ENCODE peak calls at places on chromosomes 5 and 9, in seven cellular contexts. D, E, Z, N, U, A and M are unnamed samples.

GRCh38 chr5:61675015-61675692 is 343.1 kb downstream of the ZSWIM6 start:
- DNase-seq in D (peak), E (no peak), Z (peak), N (no peak), U (no peak), A (no peak), M (no peak)

GRCh38 chr9:133553978-133554713 is 19.6 kb downstream of the ADAMTSL2 start:
- DNase-seq in D (peak), E (no peak), Z (peak), N (no peak), U (no peak), A (no peak), M (no peak)

GRCh38 chr9:110440161-110440560 is 102.5 kb upstream of the TXNDC8 start:
- DNase-seq in D (no peak), E (peak), Z (no peak), N (no peak), U (peak), A (no peak), M (no peak)

GRCh38 chr9:86891886-86892437 is 55.3 kb downstream of the GAS1 start:
- DNase-seq in D (no peak), E (no peak), Z (no peak), N (no peak), U (no peak), A (no peak), M (no peak)

GRCh38 chr9:129852575-129852974 is 17.3 kb downstream of the USP20 start:
- DNase-seq in D (no peak), E (no peak), Z (no peak), N (no peak), U (no peak), A (no peak), M (no peak)

GRCh38 chr5:89064691-89065207 is 181.8 kb upstream of the MEF2C start:
- DNase-seq in D (no peak), E (no peak), Z (no peak), N (no peak), U (no peak), A (no peak), M (no peak)

GRCh38 chr5:125064610-125065009 is 318.2 kb upstream of the ZNF608 start:
- DNase-seq in D (peak), E (no peak), Z (no peak), N (no peak), U (no peak), A (no peak), M (no peak)

GRCh38 chr9:128190516-128191405 is 611 bp downstream of the CIZ1 start:
- DNase-seq in D (peak), E (no peak), Z (peak), N (no peak), U (no peak), A (peak), M (no peak)

GRCh38 chr5:111016801-111017200 is 54.7 kb upstream of the TSLP start:
- DNase-seq in D (no peak), E (peak), Z (no peak), N (no peak), U (peak), A (no peak), M (no peak)

GRCh38 chr5:174533127-174533453 is 191.3 kb upstream of the MSX2 start:
- DNase-seq in D (no peak), E (no peak), Z (no peak), N (no peak), U (no peak), A (no peak), M (no peak)

GRCh38 chr5:60023255-60023654 is 129.7 kb upstream of the PDE4D start:
- DNase-seq in D (no peak), E (no peak), Z (no peak), N (no peak), U (peak), A (no peak), M (no peak)

GRCh38 chr9:70639853-70640814 is 225.7 kb upstream of the KLF9 start:
- DNase-seq in D (peak), E (peak), Z (peak), N (no peak), U (peak), A (no peak), M (no peak)

GRCh38 chr5:140262839-140263238 is 40.1 kb downstream of the PFDN1 start:
- DNase-seq in D (peak), E (no peak), Z (no peak), N (no peak), U (no peak), A (no peak), M (no peak)

GRCh38 chr5:147782053-147783028 is at the start of gene JAKMIP2:
- DNase-seq in D (peak), E (no peak), Z (peak), N (peak), U (no peak), A (peak), M (peak)

GRCh38 chr9:129335456-129336129 is 157.5 kb upstream of the IER5L start:
- DNase-seq in D (no peak), E (no peak), Z (peak), N (no peak), U (no peak), A (no peak), M (no peak)

GRCh38 chr9:136354592-136355085 is 8.9 kb downstream of the DNLZ start:
- DNase-seq in D (no peak), E (no peak), Z (no peak), N (no peak), U (no peak), A (no peak), M (no peak)

GRCh38 chr9:81112638-81113037 is 576.7 kb downstream of the TLE1 start:
- DNase-seq in D (peak), E (no peak), Z (peak), N (no peak), U (no peak), A (no peak), M (no peak)

GRCh38 chr5:14156611-14157493 is 13.7 kb downstream of the TRIO start:
- DNase-seq in D (no peak), E (peak), Z (no peak), N (no peak), U (peak), A (no peak), M (peak)

GRCh38 chr9:110257097-110257955 is 1.0 kb upstream of the TXN start:
- DNase-seq in D (peak), E (no peak), Z (peak), N (no peak), U (no peak), A (no peak), M (no peak)

GRCh38 chr9:130999265-130999623 is 9.7 kb upstream of the LAMC3 start:
- DNase-seq in D (no peak), E (no peak), Z (no peak), N (peak), U (no peak), A (no peak), M (no peak)

GRCh38 chr5:157303667-157304327 is 37.9 kb downstream of the CYFIP2 start:
- DNase-seq in D (peak), E (no peak), Z (peak), N (no peak), U (no peak), A (no peak), M (no peak)

GRCh38 chr9:70229026-70229425 is 29.8 kb upstream of the SMC5 start:
- DNase-seq in D (peak), E (no peak), Z (no peak), N (no peak), U (no peak), A (no peak), M (no peak)

GRCh38 chr9:131656356-131657030 is 83.4 kb downstream of the RAPGEF1 start:
- DNase-seq in D (no peak), E (no peak), Z (no peak), N (peak), U (no peak), A (peak), M (no peak)

GRCh38 chr9:129333961-129334743 is 156.1 kb upstream of the IER5L start:
- DNase-seq in D (peak), E (peak), Z (peak), N (peak), U (peak), A (peak), M (peak)

GRCh38 chr5:91643796-91644195 is 260.7 kb upstream of the ARRDC3 start:
- DNase-seq in D (no peak), E (no peak), Z (no peak), N (no peak), U (no peak), A (no peak), M (no peak)

GRCh38 chr5:17212996-17213395 is 4.4 kb upstream of the BASP1 start:
- DNase-seq in D (no peak), E (no peak), Z (no peak), N (no peak), U (no peak), A (no peak), M (no peak)

GRCh38 chr9:28053378-28053777 is 480.1 kb upstream of the C9orf72 start:
- DNase-seq in D (no peak), E (no peak), Z (no peak), N (no peak), U (no peak), A (no peak), M (no peak)

GRCh38 chr9:14530301-14530700 is 162.9 kb downstream of the ZDHHC21 start:
- DNase-seq in D (peak), E (no peak), Z (no peak), N (no peak), U (no peak), A (no peak), M (no peak)

GRCh38 chr5:178326054-178326715 is 93.6 kb upstream of the PHYKPL start:
- DNase-seq in D (no peak), E (no peak), Z (no peak), N (peak), U (no peak), A (no peak), M (no peak)

GRCh38 chr5:180128671-180129261 is 57.2 kb upstream of the RNF130 start:
- DNase-seq in D (no peak), E (no peak), Z (no peak), N (no peak), U (no peak), A (no peak), M (no peak)

GRCh38 chr5:79562351-79563246 is 48.7 kb upstream of the HOMER1 start:
- DNase-seq in D (no peak), E (no peak), Z (no peak), N (no peak), U (no peak), A (no peak), M (no peak)

GRCh38 chr9:9612270-9612669 is 1000.5 kb downstream of the PTPRD start:
- DNase-seq in D (no peak), E (no peak), Z (no peak), N (no peak), U (no peak), A (no peak), M (no peak)

DNA sequence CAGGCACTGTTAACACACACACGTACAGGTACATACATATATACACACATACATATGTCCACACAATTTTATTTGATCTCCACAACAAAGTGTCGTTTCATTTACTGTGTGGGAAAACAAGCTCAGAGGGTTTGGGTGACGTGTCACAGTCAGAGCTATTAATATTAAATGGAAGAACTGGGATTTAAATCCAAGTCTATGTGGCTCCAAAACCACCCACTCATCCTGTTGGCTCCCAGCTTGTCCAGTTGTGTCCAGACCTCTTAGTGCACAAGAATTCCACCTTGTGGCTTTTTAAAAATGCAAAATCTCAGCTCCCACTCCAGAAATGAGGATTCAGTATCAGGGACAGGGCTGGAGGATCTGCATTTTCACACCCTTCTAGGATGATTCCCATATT is 52.3 kb upstream of the PTPDC1 start:
- DNase-seq in D (no peak), E (no peak), Z (no peak), N (no peak), U (no peak), A (no peak), M (no peak)
- H3K4me3 ChIP-seq in D (no peak), E (no peak), Z (peak), N (peak), U (no peak), A (peak), M (no peak)

DNA sequence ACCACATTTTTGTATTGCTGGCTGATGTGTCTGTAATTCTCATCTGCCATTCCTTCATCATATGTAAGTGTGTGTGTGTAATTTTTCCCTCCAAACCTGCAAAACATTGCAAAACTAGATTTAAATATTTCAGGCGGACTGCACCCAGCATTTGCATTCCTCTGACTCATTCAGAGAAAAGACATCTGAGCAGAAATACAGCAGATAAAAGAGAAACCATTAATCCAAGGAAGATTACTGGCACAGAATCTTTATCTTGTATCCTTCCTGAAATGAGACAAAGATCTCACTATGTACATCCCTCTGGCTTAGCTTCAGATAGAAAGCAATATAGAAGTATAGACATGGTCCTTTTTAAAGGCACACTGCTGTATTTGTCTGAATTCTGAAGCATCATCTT is 275.3 kb downstream of the TMEM38B start:
- DNase-seq in D (no peak), E (no peak), Z (no peak), N (no peak), U (no peak), A (no peak), M (no peak)
- TF ChIP-seq CTCF in D (no peak), E (no peak), Z (no peak), N (no peak), U (no peak), A (no peak), M (no peak)

DNA sequence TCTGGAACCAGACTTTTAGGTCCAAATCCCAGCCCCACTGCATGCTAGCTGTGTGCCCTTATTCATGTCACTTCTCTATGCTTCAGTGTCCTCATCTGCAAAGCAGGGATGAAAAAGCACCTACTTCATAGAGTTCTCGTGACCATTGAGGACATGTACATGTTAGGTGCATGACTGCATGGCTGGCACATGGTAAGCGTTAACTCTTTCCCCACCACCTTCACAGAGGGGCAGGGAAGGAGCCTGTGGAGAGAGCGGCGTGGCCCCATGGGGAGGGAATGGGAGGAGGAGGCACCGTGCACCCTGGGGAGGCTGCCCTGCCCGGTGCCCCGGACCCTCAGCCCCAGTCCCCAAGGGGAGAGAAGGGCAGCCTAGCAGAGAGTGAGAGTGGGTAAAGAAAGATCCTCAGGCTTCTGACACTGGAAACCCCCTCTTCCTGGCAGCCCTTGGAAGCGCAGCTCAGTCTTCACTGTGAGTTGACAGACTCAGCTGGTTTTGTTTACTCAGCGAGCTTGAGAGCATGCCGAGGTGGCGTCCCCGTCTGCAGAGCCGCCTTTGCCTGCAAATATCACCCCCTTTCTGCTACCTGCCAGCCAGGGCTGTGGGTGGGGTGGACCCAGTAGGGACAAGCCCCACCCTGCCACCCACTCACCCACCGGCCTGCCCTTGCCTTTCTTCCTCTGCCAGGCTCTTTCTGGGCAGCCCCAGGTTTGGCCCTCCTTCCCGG is 10.6 kb upstream of the ANGPTL2 start:
- DNase-seq in D (peak), E (no peak), Z (peak), N (peak), U (no peak), A (no peak), M (no peak)
- H3K4me3 ChIP-seq in D (no peak), E (peak), Z (no peak), N (no peak), U (peak), A (no peak), M (no peak)

DNA sequence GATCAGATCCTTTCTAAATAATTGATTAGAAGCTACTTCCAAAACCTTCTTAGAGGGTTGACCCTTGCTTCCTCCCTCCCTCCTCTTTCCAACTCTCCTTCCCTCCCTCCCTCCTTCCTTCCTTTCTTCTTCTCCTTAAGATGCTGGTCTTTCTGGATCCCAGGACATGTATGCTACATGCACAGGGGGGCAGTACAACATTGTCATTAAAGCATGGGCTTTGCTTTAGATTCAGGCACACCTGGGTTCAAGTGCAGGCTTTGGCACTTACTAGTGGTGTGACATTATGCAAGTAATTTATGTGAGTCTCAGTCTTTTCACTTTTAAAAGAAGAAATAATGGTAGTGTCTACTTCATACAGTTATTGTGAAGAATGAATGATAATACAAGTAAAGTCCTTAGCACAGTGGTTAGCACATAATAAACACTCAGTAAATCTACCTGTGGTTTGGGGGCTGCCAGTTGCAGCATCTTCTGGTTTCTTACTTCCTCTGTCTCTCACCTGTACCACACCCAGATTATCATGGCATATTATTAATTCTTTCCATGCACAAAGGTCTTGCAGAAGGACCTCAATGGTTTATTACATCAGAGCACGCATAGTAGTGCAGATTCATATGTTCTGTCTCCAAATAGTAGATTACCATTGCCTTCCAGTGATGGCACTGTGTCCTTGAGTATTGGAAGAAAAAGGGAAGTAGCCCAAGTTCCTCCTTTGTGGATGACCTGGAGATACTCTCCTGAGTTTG is 154.1 kb downstream of the ARHGAP26 start:
- DNase-seq in D (no peak), E (no peak), Z (no peak), N (no peak), U (no peak), A (no peak), M (no peak)
- TF ChIP-seq CTCF in D (no peak), E (peak), Z (peak), N (no peak), U (peak), A (no peak), M (no peak)

GRCh38 chr5:109327572-109327971 is 82.2 kb downstream of the PJA2 start:
- DNase-seq in D (peak), E (no peak), Z (no peak), N (no peak), U (no peak), A (no peak), M (no peak)
- H3K4me3 ChIP-seq in D (no peak), E (no peak), Z (no peak), N (no peak), U (no peak), A (no peak), M (no peak)

DNA sequence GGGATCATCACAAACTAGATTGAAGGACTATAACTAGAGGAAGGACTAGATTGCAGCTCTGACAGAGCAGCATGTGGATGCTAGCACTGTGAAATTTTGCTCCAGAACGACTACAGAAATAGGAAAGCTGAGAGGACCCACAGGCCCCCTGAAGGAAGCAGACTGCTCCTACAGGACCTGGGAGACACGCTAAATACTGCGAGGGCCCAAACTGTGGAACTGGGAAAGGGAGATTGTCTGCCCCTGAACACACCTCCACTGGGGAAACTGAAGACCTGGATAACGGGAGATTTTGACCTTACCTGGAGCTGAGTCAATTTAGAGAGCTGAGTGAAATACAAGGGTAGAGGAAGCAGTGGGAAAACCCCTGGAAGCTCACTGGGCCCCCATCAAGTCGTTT is 19.2 kb downstream of the TRIM36 start:
- DNase-seq in D (no peak), E (no peak), Z (peak), N (no peak), U (no peak), A (no peak), M (no peak)
- TF ChIP-seq CTCF in D (no peak), E (no peak), Z (peak), N (no peak), U (no peak), A (no peak), M (no peak)

GRCh38 chr9:105447386-105447813 is 434 bp upstream of the FSD1L start:
- DNase-seq in D (no peak), E (no peak), Z (no peak), N (no peak), U (no peak), A (no peak), M (no peak)

GRCh38 chr9:105452185-105452584 is 4.4 kb downstream of the FSD1L start:
- DNase-seq in D (no peak), E (no peak), Z (no peak), N (no peak), U (no peak), A (no peak), M (no peak)

GRCh38 chr9:105447814-105448812 is at the start of gene FSD1L:
- DNase-seq in D (peak), E (peak), Z (peak), N (peak), U (peak), A (peak), M (peak)

GRCh38 chr9:105445203-105445881 is 2.5 kb upstream of the FSD1L start:
- DNase-seq in D (no peak), E (no peak), Z (no peak), N (no peak), U (no peak), A (no peak), M (no peak)

GRCh38 chr9:105449081-105449480 is 1.2 kb downstream of the FSD1L start:
- DNase-seq in D (no peak), E (no peak), Z (no peak), N (no peak), U (no peak), A (no peak), M (no peak)
- H3K4me3 ChIP-seq in D (peak), E (peak), Z (peak), N (peak), U (peak), A (peak), M (peak)

GRCh38 chr9:107299437-107299836 is 16.4 kb downstream of the RAD23B start:
- DNase-seq in D (no peak), E (no peak), Z (no peak), N (no peak), U (no peak), A (no peak), M (no peak)
- TF ChIP-seq CTCF in D (no peak), E (peak), Z (no peak), N (no peak), U (no peak), A (no peak), M (peak)

GRCh38 chr9:76638001-76638400 is 126.2 kb upstream of the PCA3 start:
- DNase-seq in D (no peak), E (no peak), Z (no peak), N (no peak), U (no peak), A (no peak), M (no peak)
- H3K4me3 ChIP-seq in D (no peak), E (no peak), Z (no peak), N (no peak), U (no peak), A (no peak), M (no peak)